ENCODE peak calls at places on chromosomes 2 and 18, in seven cellular contexts. X, S, O, M, H, T and B are unnamed samples.

GRCh38 chr2:109375656-109376055 is 238.1 kb downstream of the SEPTIN10 start:
- DNase-seq in M (no peak), S (no peak), X (no peak), T (no peak), H (no peak), O (no peak), B (no peak)

GRCh38 chr2:71277536-71278103 is 50.7 kb upstream of the PAIP2B start:
- DNase-seq in S (peak), H (peak), T (no peak), M (no peak), X (peak), O (peak), B (peak)

GRCh38 chr2:180523629-180524340 is 456.6 kb upstream of the UBE2E3 start:
- DNase-seq in H (peak), T (no peak), M (peak), O (no peak), X (no peak), S (no peak), B (no peak)

GRCh38 chr2:230866704-230867561 is 2.2 kb downstream of the ITM2C start:
- DNase-seq in T (no peak), S (no peak), O (no peak), M (peak), H (peak), X (no peak), B (no peak)

GRCh38 chr2:2456721-2457120 is 125.6 kb upstream of the MYT1L start:
- DNase-seq in X (no peak), M (peak), T (no peak), H (no peak), O (no peak), S (no peak), B (no peak)

GRCh38 chr2:9950521-9951271 is 797 bp upstream of the GRHL1 start:
- DNase-seq in H (peak), T (no peak), O (peak), M (no peak), X (peak), S (peak), B (peak)

GRCh38 chr2:7029291-7030059 is 112.3 kb downstream of the RNF144A start:
- DNase-seq in S (no peak), H (no peak), O (no peak), X (no peak), M (no peak), T (no peak), B (no peak)

GRCh38 chr18:23186781-23187180 is 51.5 kb downstream of the CABLES1 start:
- DNase-seq in T (no peak), H (no peak), S (no peak), O (no peak), X (no peak), M (no peak), B (no peak)

GRCh38 chr2:230643576-230644291 is 68.9 kb upstream of the CAB39 start:
- DNase-seq in T (no peak), X (no peak), O (no peak), S (no peak), H (no peak), M (no peak), B (no peak)

GRCh38 chr2:113232123-113232522 is 46.6 kb downstream of the PAX8 start:
- DNase-seq in H (no peak), M (no peak), O (no peak), S (no peak), T (no peak), X (no peak), B (no peak)

GRCh38 chr18:39667905-39668304 is 2102.3 kb upstream of the CELF4 start:
- DNase-seq in M (peak), S (no peak), T (no peak), O (no peak), H (no peak), X (no peak), B (no peak)

GRCh38 chr2:105405291-105405690 is 6.4 kb upstream of the FHL2 start:
- DNase-seq in T (no peak), M (peak), O (no peak), S (no peak), X (no peak), H (peak), B (peak)

GRCh38 chr2:105403785-105404698 is 5.2 kb upstream of the FHL2 start:
- DNase-seq in X (peak), O (no peak), H (peak), S (peak), T (no peak), M (peak), B (peak)

GRCh38 chr2:105406221-105406620 is 7.4 kb upstream of the FHL2 start:
- DNase-seq in S (no peak), T (no peak), O (no peak), M (peak), X (no peak), H (peak), B (peak)

GRCh38 chr2:105403241-105403784 is 4.5 kb upstream of the FHL2 start:
- DNase-seq in H (no peak), O (no peak), S (peak), X (no peak), T (no peak), M (no peak), B (peak)

GRCh38 chr2:105404736-105405135 is 5.9 kb upstream of the FHL2 start:
- DNase-seq in H (peak), M (no peak), T (no peak), X (no peak), S (no peak), O (no peak), B (no peak)
- H3K9ac ChIP-seq in H (peak), M (peak), T (no peak), X (no peak), S (no peak), O (no peak), B (no peak)

GRCh38 chr2:147873859-147874483 is 29.1 kb downstream of the ACVR2A start:
- DNase-seq in O (no peak), M (no peak), T (no peak), H (no peak), X (no peak), S (no peak), B (no peak)
- H3K23ac ChIP-seq in O (no peak), M (no peak), T (no peak), H (no peak), X (no peak), S (no peak), B (no peak)

GRCh38 chr2:217407466-217407865 is 547.6 kb upstream of the TNP1 start:
- DNase-seq in H (no peak), O (no peak), M (no peak), X (no peak), T (no peak), S (no peak), B (no peak)
- H3K4ac ChIP-seq in H (no peak), O (no peak), M (peak), X (no peak), T (no peak), S (no peak), B (no peak)

GRCh38 chr2:111165084-111165483 is 44.4 kb downstream of the BCL2L11 start:
- DNase-seq in H (no peak), O (no peak), X (no peak), T (no peak), S (no peak), M (no peak), B (no peak)

GRCh38 chr2:111169268-111169667 is 48.6 kb downstream of the BCL2L11 start:
- DNase-seq in T (no peak), M (no peak), O (no peak), S (no peak), X (no peak), H (no peak), B (no peak)

GRCh38 chr2:111166115-111166514 is 45.4 kb downstream of the BCL2L11 start:
- DNase-seq in X (peak), H (no peak), S (no peak), O (no peak), M (no peak), T (no peak), B (no peak)

GRCh38 chr2:111168528-111168929 is 47.8 kb downstream of the BCL2L11 start:
- DNase-seq in H (peak), T (no peak), S (no peak), M (peak), X (no peak), O (no peak), B (peak)

DNA sequence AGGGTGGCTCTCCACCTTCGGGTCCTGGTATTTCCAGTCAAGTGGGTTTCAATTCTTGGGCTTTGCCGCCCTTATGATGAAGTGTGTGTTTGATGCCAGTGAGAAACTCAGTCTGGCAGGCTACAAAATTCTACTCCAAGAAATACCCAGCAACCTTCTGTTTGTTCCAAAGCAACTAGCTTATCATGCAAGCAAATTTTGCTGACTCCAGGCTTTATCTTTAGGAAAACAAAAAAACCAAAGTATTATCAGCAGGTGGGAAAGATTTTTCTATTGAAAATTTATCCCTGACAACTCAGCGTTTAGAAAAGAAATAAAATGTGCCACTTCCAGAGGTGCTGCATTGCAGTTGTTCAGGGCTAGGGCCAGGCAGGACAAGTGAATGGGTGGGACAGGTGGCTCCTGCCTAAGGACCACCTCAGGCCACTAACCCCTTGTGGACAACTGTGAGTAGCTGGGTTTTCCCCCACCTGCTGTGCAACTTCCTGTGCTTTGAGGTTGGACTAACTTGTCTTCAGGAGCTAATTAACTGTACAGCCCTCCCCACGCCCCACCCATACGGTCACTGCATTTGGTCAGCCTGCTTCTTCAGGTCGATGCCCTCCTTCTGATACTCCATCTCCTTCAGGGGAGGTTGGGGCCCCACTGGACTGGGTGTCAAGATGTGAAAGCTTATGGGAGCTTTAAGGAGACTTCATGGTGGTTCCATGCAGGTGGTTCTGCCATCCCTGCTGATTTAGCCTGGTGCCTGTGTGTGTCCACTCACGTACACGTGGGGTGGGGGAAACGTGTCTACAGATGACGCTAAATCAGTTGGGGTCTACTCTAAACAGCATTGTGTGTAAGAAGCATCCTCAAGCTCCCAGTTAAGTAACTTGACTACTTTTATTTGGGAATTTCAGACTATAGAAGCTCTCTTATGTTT is 46.8 kb downstream of the BCL2L11 start:
- DNase-seq in S (peak), X (peak), T (no peak), O (no peak), H (no peak), M (no peak), B (no peak)
- H3K9ac ChIP-seq in S (no peak), X (no peak), T (no peak), O (no peak), H (no peak), M (no peak), B (no peak)

GRCh38 chr2:226885769-226886435 is 50.0 kb downstream of the RHBDD1 start:
- DNase-seq in T (no peak), M (peak), S (no peak), H (peak), O (no peak), X (no peak), B (peak)
- H3K23ac ChIP-seq in T (no peak), M (peak), S (no peak), H (no peak), O (no peak), X (no peak), B (no peak)

GRCh38 chr2:3522851-3523481 is 3.6 kb upstream of the ADI1 start:
- DNase-seq in M (peak), T (no peak), H (peak), S (no peak), X (no peak), O (no peak), B (peak)
- H3K4ac ChIP-seq in M (peak), T (no peak), H (peak), S (no peak), X (no peak), O (no peak), B (no peak)